ENCODE peak calls at places on chromosomes 6 and 20, in nine cellular contexts. V, T, E, G, J, I, B, H and Z are unnamed samples.

GRCh38 chr20:63737940-63738686 is 1.5 kb upstream of the SLC2A4RG start:
- DNase-seq in V (no peak), T (no peak), E (peak; percentile 63), G (peak; percentile 23), J (no peak), I (no peak), B (peak; percentile 30), H (no peak), Z (no peak)

GRCh38 chr6:28537065-28537464 is 11.4 kb downstream of the GPX5 start:
- DNase-seq in V (no peak), T (no peak), E (no peak), G (no peak), J (no peak), I (no peak), B (no peak), H (no peak), Z (no peak)

GRCh38 chr20:41166201-41167117 is 29.1 kb downstream of the PLCG1 start:
- DNase-seq in V (no peak), T (no peak), E (no peak), G (no peak), J (no peak), I (no peak), B (no peak), H (no peak), Z (no peak)

GRCh38 chr20:39676857-39677351 is 714.8 kb downstream of the DHX35 start:
- DNase-seq in V (no peak), T (no peak), E (no peak), G (no peak), J (peak; percentile 7), I (no peak), B (no peak), H (no peak), Z (peak; percentile 4)

GRCh38 chr20:57397693-57398108 is 6.5 kb downstream of the RBM38 start:
- DNase-seq in V (peak; percentile 54), T (peak; percentile 81), E (peak; percentile 40), G (no peak), J (no peak), I (no peak), B (peak; percentile 81), H (peak; percentile 69), Z (no peak)

GRCh38 chr6:95280690-95281273 is 296.6 kb upstream of the MANEA start:
- DNase-seq in V (no peak), T (no peak), E (no peak), G (peak; percentile 41), J (peak; percentile 1), I (no peak), B (no peak), H (no peak), Z (peak; percentile 72)

GRCh38 chr6:26141378-26141901 is 54.2 kb downstream of the HFE start:
- DNase-seq in V (no peak), T (no peak), E (no peak), G (no peak), J (no peak), I (no peak), B (no peak), H (no peak), Z (no peak)

GRCh38 chr6:157241411-157241979 is 81.8 kb downstream of the TMEM242 start:
- DNase-seq in V (no peak), T (no peak), E (no peak), G (no peak), J (no peak), I (no peak), B (no peak), H (no peak), Z (peak; percentile 35)

GRCh38 chr20:46954490-46955038 is 59.9 kb downstream of the EYA2 start:
- DNase-seq in V (no peak), T (no peak), E (no peak), G (no peak), J (peak; percentile 98), I (no peak), B (no peak), H (no peak), Z (no peak)

GRCh38 chr20:48818481-48818987 is 9.3 kb downstream of the PREX1 start:
- DNase-seq in V (no peak), T (peak; percentile 31), E (peak; percentile 55), G (no peak), J (no peak), I (no peak), B (peak; percentile 61), H (peak; percentile 26), Z (no peak)

GRCh38 chr20:44142416-44142815 is 44.6 kb downstream of the JPH2 start:
- DNase-seq in V (no peak), T (no peak), E (no peak), G (no peak), J (peak; percentile 10), I (no peak), B (no peak), H (no peak), Z (no peak)

GRCh38 chr6:50720623-50721022 is 7.3 kb downstream of the TFAP2D start:
- DNase-seq in V (no peak), T (no peak), E (no peak), G (no peak), J (no peak), I (no peak), B (no peak), H (no peak), Z (no peak)

GRCh38 chr6:97850458-97851218 is 567.6 kb upstream of the MMS22L start:
- DNase-seq in V (no peak), T (no peak), E (no peak), G (peak; percentile 64), J (peak; percentile 0), I (no peak), B (no peak), H (no peak), Z (no peak)